ENCODE peak calls at places on chromosomes 1 and 21, in four cellular contexts. O is MV-4-11, G is head of caudate nucleus, A is mucosa of descending colon. D is an unnamed sample.

GRCh38 chr1:20449736-20450311 is 36.2 kb downstream of the CAMK2N1 start:
- DNase-seq in O (no peak), G (no peak), A (no peak), D (no peak)

GRCh38 chr1:9075023-9075422 is 5.6 kb upstream of the SLC2A5 start:
- DNase-seq in O (peak; percentile 60), G (no peak), A (no peak), D (no peak)

GRCh38 chr1:64986903-64987871 is 20.8 kb upstream of the JAK1 start:
- DNase-seq in O (peak; percentile 86), G (no peak), A (peak; percentile 41), D (no peak)

GRCh38 chr1:190129367-190129766 is 348.3 kb downstream of the BRINP3 start:
- DNase-seq in O (no peak), G (no peak), A (no peak), D (no peak)

GRCh38 chr1:52424757-52425265 is 20.4 kb downstream of the PRPF38A start:
- DNase-seq in O (peak; percentile 55), G (no peak), A (no peak), D (no peak)

GRCh38 chr1:234768569-234769283 is 158.7 kb upstream of the IRF2BP2 start:
- DNase-seq in O (no peak), G (no peak), A (peak; percentile 68), D (no peak)

GRCh38 chr1:175118375-175118774 is 50.7 kb downstream of the TNN start:
- DNase-seq in O (no peak), G (no peak), A (no peak), D (no peak)

GRCh38 chr1:80961464-80962190 is 839.1 kb upstream of the ADGRL2 start:
- DNase-seq in O (no peak), G (no peak), A (no peak), D (no peak)

GRCh38 chr1:31789259-31790065 is 25.3 kb upstream of the ADGRB2 start:
- DNase-seq in O (peak; percentile 79), G (peak; percentile 99), A (peak; percentile 99), D (peak; percentile 94)

GRCh38 chr1:209076688-209077087 is 506.8 kb upstream of the CAMK1G start:
- DNase-seq in O (no peak), G (no peak), A (peak; percentile 16), D (no peak)

GRCh38 chr1:37859507-37860345 is at the start of gene MTF1:
- DNase-seq in O (peak; percentile 97), G (peak; percentile 98), A (peak; percentile 97), D (peak; percentile 95)

GRCh38 chr1:228375578-228376261 is 30.9 kb downstream of the TRIM11 start:
- DNase-seq in O (no peak), G (no peak), A (no peak), D (no peak)

GRCh38 chr21:33025471-33026298 is at the start of gene OLIG2:
- DNase-seq in O (no peak), G (peak; percentile 96), A (no peak), D (peak; percentile 93)

GRCh38 chr1:219790834-219791615 is 137.3 kb downstream of the SLC30A10 start:
- DNase-seq in O (no peak), G (no peak), A (no peak), D (no peak)

GRCh38 chr1:116359060-116359830 is 13.8 kb upstream of the ATP1A1 start:
- DNase-seq in O (peak; percentile 28), G (no peak), A (no peak), D (no peak)

GRCh38 chr21:38631676-38632075 is 133.4 kb upstream of the ERG start:
- DNase-seq in O (no peak), G (no peak), A (no peak), D (no peak)

D was measured in nucleus accumbens.